ENCODE peak calls at places on chromosomes 4 and X, in six cellular contexts. One of them, this sample, is unnamed.

GRCh38 chrX:50107470-50107869 is 93.3 kb downstream of the AKAP4 start:
- DNase-seq in left kidney: no peak
- DNase-seq in GOT3: no peak
- DNase-seq in iPS-NIHi11: no peak
- DNase-seq in AG08396: no peak
- DNase-seq in foreskin keratinocyte: peak
- DNase-seq in this sample: no peak

GRCh38 chrX:140091276-140091886 is 126.1 kb upstream of the CXorf66 start:
- DNase-seq in left kidney: peak
- DNase-seq in GOT3: no peak
- DNase-seq in iPS-NIHi11: peak
- DNase-seq in AG08396: peak
- DNase-seq in foreskin keratinocyte: no peak
- DNase-seq in this sample: peak

GRCh38 chr4:67575889-67576329 is 17.4 kb downstream of the STAP1 start:
- DNase-seq in left kidney: no peak
- DNase-seq in GOT3: no peak
- DNase-seq in iPS-NIHi11: no peak
- DNase-seq in AG08396: no peak
- DNase-seq in foreskin keratinocyte: no peak
- DNase-seq in this sample: no peak

GRCh38 chrX:107205770-107206696 is at the start of the genes DNAAF6 and NUP62CL:
- DNase-seq in left kidney: peak
- DNase-seq in GOT3: no peak
- DNase-seq in iPS-NIHi11: peak
- DNase-seq in AG08396: peak
- DNase-seq in foreskin keratinocyte: peak
- DNase-seq in this sample: peak

GRCh38 chr4:165716472-165716871 is 156.6 kb upstream of the TLL1 start:
- DNase-seq in left kidney: no peak
- DNase-seq in GOT3: no peak
- DNase-seq in iPS-NIHi11: no peak
- DNase-seq in AG08396: no peak
- DNase-seq in foreskin keratinocyte: no peak
- DNase-seq in this sample: no peak

GRCh38 chr4:151801547-151802516 is 41.0 kb upstream of the GATB start:
- DNase-seq in left kidney: peak
- DNase-seq in GOT3: no peak
- DNase-seq in iPS-NIHi11: peak
- DNase-seq in AG08396: peak
- DNase-seq in foreskin keratinocyte: no peak
- DNase-seq in this sample: peak

GRCh38 chr4:2891294-2891693 is 47.6 kb downstream of the ADD1 start:
- DNase-seq in left kidney: no peak
- DNase-seq in GOT3: no peak
- DNase-seq in iPS-NIHi11: no peak
- DNase-seq in AG08396: no peak
- DNase-seq in foreskin keratinocyte: peak
- DNase-seq in this sample: no peak

GRCh38 chr4:20393486-20394100 is 141.9 kb downstream of the SLIT2 start:
- DNase-seq in left kidney: no peak
- DNase-seq in GOT3: no peak
- DNase-seq in iPS-NIHi11: no peak
- DNase-seq in AG08396: no peak
- DNase-seq in foreskin keratinocyte: no peak
- DNase-seq in this sample: no peak

GRCh38 chr4:88592600-88593448 is 544 bp downstream of the HERC3 start:
- DNase-seq in left kidney: peak
- DNase-seq in GOT3: peak
- DNase-seq in iPS-NIHi11: peak
- DNase-seq in AG08396: peak
- DNase-seq in foreskin keratinocyte: peak
- DNase-seq in this sample: peak

GRCh38 chrX:31021537-31021936 is 50.3 kb downstream of the FTHL17 start:
- DNase-seq in left kidney: peak
- DNase-seq in GOT3: no peak
- DNase-seq in iPS-NIHi11: no peak
- DNase-seq in AG08396: no peak
- DNase-seq in foreskin keratinocyte: no peak
- DNase-seq in this sample: no peak

GRCh38 chr4:38292529-38292928 is 332.3 kb downstream of the PTTG2 start:
- DNase-seq in left kidney: no peak
- DNase-seq in GOT3: no peak
- DNase-seq in iPS-NIHi11: no peak
- DNase-seq in AG08396: no peak
- DNase-seq in foreskin keratinocyte: no peak
- DNase-seq in this sample: no peak

GRCh38 chr4:151797131-151797530 is 36.3 kb upstream of the GATB start:
- DNase-seq in left kidney: no peak
- DNase-seq in GOT3: no peak
- DNase-seq in iPS-NIHi11: no peak
- DNase-seq in AG08396: no peak
- DNase-seq in foreskin keratinocyte: peak
- DNase-seq in this sample: no peak

GRCh38 chr4:180101348-180102083 is 2141.7 kb upstream of the TENM3 start:
- DNase-seq in left kidney: no peak
- DNase-seq in GOT3: no peak
- DNase-seq in iPS-NIHi11: no peak
- DNase-seq in AG08396: no peak
- DNase-seq in foreskin keratinocyte: no peak
- DNase-seq in this sample: no peak

This sample was measured in mesendoderm.